ENCODE peak calls at places on chromosome 7, in four cellular contexts. C is transverse colon, Y is IMR-90, O is neural progenitor cell. Z is an unnamed sample.

GRCh38 chr7:87575521-87575920 is 25.2 kb downstream of the ABCB1 start:
- DNase-seq in O (no peak), C (no peak), Y (peak), Z (no peak)

GRCh38 chr7:1755783-1756626 is 85.9 kb downstream of the ELFN1 start:
- DNase-seq in Y (no peak), O (no peak), C (no peak), Z (no peak)

GRCh38 chr7:11328309-11328708 is 354.6 kb downstream of the PHF14 start:
- DNase-seq in O (no peak), Y (no peak), C (no peak), Z (no peak)

GRCh38 chr7:40694041-40694809 is 559.4 kb downstream of the SUGCT start:
- DNase-seq in O (no peak), Y (no peak), C (no peak), Z (no peak)

GRCh38 chr7:18109762-18110161 is 82.1 kb upstream of the PRPS1L1 start:
- DNase-seq in C (no peak), Y (peak), O (no peak), Z (no peak)

GRCh38 chr7:156989766-156990535 is 20.5 kb downstream of the MNX1 start:
- DNase-seq in O (no peak), Y (no peak), C (no peak), Z (no peak)

GRCh38 chr7:74290999-74291441 is 1.8 kb downstream of the CLIP2 start:
- DNase-seq in O (no peak), C (peak), Y (no peak), Z (no peak)

GRCh38 chr7:98511175-98511574 is 105.9 kb upstream of the NPTX2 start:
- DNase-seq in Y (no peak), C (no peak), O (no peak), Z (no peak)

GRCh38 chr7:1024876-1025746 is 19.2 kb upstream of the GPR146 start:
- DNase-seq in O (no peak), Y (no peak), C (no peak), Z (no peak)

GRCh38 chr7:150514748-150515222 is at the start of gene GIMAP7:
- DNase-seq in O (no peak), Y (no peak), C (peak), Z (no peak)
- H3K4me3 ChIP-seq in O (no peak), Y (no peak), C (peak), Z (peak)

GRCh38 chr7:149836434-149836833 is 1.7 kb upstream of the ZNF862 start:
- DNase-seq in Y (peak), C (no peak), O (no peak), Z (no peak)

GRCh38 chr7:149837620-149838223 is 453 bp upstream of the ZNF862 start:
- DNase-seq in C (no peak), O (no peak), Y (no peak), Z (no peak)

GRCh38 chr7:149839933-149840332 is 1.8 kb downstream of the ZNF862 start:
- DNase-seq in C (no peak), Y (no peak), O (no peak), Z (no peak)

GRCh38 chr7:149838224-149838991 is at the start of gene ZNF862:
- DNase-seq in C (peak), Y (peak), O (peak), Z (peak)

DNA sequence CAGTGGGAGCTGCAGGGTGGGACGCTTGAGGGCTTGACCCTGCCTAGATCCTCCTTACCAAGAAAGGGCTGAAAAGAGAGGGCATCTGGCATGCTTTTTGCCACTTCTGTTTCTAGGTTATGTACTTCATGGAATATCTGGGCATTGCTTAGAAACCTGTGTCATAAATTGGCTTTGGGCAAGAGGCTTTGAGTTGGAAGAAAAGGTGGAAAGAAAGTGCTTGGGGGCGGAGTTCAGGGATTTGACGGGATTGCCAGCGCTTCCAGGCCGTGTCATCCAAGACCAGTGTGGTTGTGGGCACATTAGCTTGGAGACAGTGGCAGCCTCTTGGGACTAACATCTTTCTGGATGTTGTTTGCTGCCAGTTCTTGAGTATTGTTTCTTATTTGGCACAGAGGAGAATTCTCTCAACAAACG is 825 bp downstream of the ZNF862 start:
- DNase-seq in Y (peak), C (no peak), O (peak), Z (no peak)
- TF ChIP-seq CTCF in Y (no peak), C (no peak), O (no peak), Z (no peak)

DNA sequence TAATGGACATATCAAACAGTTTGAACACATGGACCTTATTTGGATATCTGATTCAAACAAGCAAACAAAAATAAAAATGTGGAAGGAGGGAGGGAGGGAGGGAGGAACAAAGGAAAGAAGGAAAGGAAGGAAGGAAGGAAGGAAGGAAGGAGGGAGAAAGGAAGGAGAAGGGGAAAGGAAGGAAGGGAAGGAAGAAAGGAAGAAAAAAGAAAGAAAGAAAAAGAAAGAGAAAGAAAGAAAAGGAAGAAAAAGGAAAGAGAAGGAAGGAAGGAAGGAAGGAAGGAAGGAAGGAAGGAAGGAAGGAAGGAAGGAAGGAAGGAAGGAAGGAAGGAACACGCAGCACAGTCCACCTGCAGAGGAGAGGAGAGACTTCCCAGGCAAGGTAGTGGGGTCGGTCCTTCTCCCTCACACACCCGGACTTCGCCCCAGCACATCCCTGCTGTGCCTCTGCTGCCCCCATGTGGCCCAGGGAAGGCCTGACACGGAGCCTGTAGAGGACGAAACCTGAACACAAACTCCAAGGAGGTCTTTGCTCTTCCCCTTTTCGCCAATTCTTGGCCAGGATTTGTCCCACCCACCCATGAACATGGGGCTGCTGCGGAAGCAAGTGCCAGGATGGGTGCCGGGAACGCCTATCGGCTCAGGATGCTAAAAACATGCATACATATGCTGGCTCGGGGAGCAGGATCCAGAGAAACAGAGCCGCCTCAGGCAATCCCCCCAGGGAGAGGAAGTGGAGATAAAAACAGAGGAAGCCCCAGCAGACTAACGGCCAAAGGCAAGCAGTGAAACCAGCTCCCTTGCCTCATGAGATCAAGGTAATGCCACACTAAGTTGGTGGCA is 52.3 kb upstream of the DGKI start:
- DNase-seq in Y (peak), O (peak), C (peak), Z (peak)
- H3K4me3 ChIP-seq in Y (no peak), O (no peak), C (no peak), Z (no peak)

DNA sequence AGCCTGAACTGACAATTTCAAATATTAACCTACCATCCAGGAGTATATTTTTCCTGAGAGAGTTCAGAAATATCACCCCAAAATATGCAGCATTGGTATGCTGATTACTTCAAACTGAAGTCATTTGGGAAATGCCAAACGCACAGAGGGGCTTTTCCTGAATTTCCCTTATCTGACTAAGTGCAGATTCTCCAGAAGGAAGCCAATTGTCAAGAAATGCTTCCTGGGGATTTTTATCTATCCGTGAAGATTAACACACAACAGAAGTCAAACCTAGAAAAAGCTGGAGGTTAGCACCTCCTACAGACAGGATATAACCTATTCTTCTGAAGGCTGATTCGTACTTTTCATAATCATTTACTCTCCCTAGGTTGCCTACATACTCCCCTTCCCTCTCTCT is 91.0 kb downstream of the AKR1D1 start:
- DNase-seq in O (no peak), C (no peak), Y (no peak), Z (no peak)
- TF ChIP-seq CTCF in O (no peak), C (no peak), Y (no peak), Z (no peak)

GRCh38 chr7:151838861-151839381 is 38.0 kb downstream of the PRKAG2 start:
- DNase-seq in Y (no peak), O (no peak), C (peak), Z (no peak)
- H3K4me3 ChIP-seq in Y (no peak), O (no peak), C (no peak), Z (no peak)

GRCh38 chr7:55641273-55641691 is 69.0 kb upstream of the VOPP1 start:
- DNase-seq in Y (peak), C (peak), O (peak), Z (peak)
- TF ChIP-seq CTCF in Y (peak), C (peak), O (peak), Z (no peak)